ENCODE peak calls at places on chromosomes 5 and 9, in six cellular contexts. C, F, K, T, D and G are unnamed samples.

GRCh38 chr5:73507062-73507461 is 8.8 kb downstream of the BTF3 start:
- DNase-seq in C (no peak), F (no peak), K (no peak), T (no peak), D (no peak), G (no peak)

GRCh38 chr5:167699434-167699833 is 592.0 kb upstream of the WWC1 start:
- DNase-seq in C (peak; percentile 41), F (no peak), K (no peak), T (no peak), D (no peak), G (no peak)

GRCh38 chr5:50593681-50594080 is 72.8 kb upstream of the PARP8 start:
- DNase-seq in C (no peak), F (no peak), K (no peak), T (no peak), D (no peak), G (no peak)

GRCh38 chr5:42621242-42621641 is 135.4 kb upstream of the CCDC152 start:
- DNase-seq in C (no peak), F (no peak), K (no peak), T (no peak), D (no peak), G (no peak)

GRCh38 chr5:158054388-158055092 is 195.6 kb upstream of the CLINT1 start:
- DNase-seq in C (no peak), F (no peak), K (no peak), T (no peak), D (no peak), G (no peak)

GRCh38 chr5:151081426-151082273 is 816 bp upstream of the TNIP1 start:
- DNase-seq in C (no peak), F (no peak), K (no peak), T (no peak), D (no peak), G (no peak)

GRCh38 chr5:4857761-4858160 is 282.4 kb upstream of the ADAMTS16 start:
- DNase-seq in C (no peak), F (no peak), K (no peak), T (no peak), D (no peak), G (no peak)

GRCh38 chr5:191949-192690 is 825 bp downstream of the LRRC14B start:
- DNase-seq in C (no peak), F (no peak), K (no peak), T (peak; percentile 18), D (peak; percentile 71), G (no peak)

GRCh38 chr9:81896067-81896466 is 32.2 kb upstream of the SPATA31D4 start:
- DNase-seq in C (no peak), F (no peak), K (no peak), T (no peak), D (no peak), G (no peak)

GRCh38 chr5:72130342-72130741 is 23.1 kb downstream of the MAP1B start:
- DNase-seq in C (no peak), F (no peak), K (no peak), T (no peak), D (no peak), G (no peak)

GRCh38 chr9:83330207-83331196 is 207.7 kb downstream of the FRMD3 start:
- DNase-seq in C (no peak), F (no peak), K (no peak), T (no peak), D (no peak), G (no peak)